ENCODE peak calls at places on chromosome 20, in five cellular contexts. One of them, this sample, is unnamed.

GRCh38 chr20:43751167-43752050 is 24.6 kb upstream of the GTSF1L start:
- DNase-seq in foreskin fibroblast: peak; percentile 81
- DNase-seq in CD4-positive, alpha-beta T cell: no peak
- DNase-seq in cardiac muscle cell: peak; percentile 71
- DNase-seq in psoas muscle: no peak
- DNase-seq in this sample: no peak

GRCh38 chr20:57791946-57792328 is 82.1 kb upstream of the PMEPA1 start:
- DNase-seq in foreskin fibroblast: no peak
- DNase-seq in CD4-positive, alpha-beta T cell: no peak
- DNase-seq in psoas muscle: no peak
- DNase-seq in cardiac muscle cell: no peak
- DNase-seq in this sample: no peak

GRCh38 chr20:59047938-59048680 is 5.5 kb upstream of the PRELID3B start:
- DNase-seq in cardiac muscle cell: peak; percentile 69
- DNase-seq in CD4-positive, alpha-beta T cell: no peak
- DNase-seq in foreskin fibroblast: no peak
- DNase-seq in psoas muscle: no peak
- DNase-seq in this sample: no peak

GRCh38 chr20:24785141-24785924 is 163.7 kb upstream of the CST7 start:
- DNase-seq in psoas muscle: no peak
- DNase-seq in foreskin fibroblast: no peak
- DNase-seq in CD4-positive, alpha-beta T cell: no peak
- DNase-seq in cardiac muscle cell: peak; percentile 54
- DNase-seq in this sample: no peak

GRCh38 chr20:43022568-43022967 is 167.1 kb downstream of the PTPRT start:
- DNase-seq in foreskin fibroblast: no peak
- DNase-seq in psoas muscle: no peak
- DNase-seq in cardiac muscle cell: no peak
- DNase-seq in CD4-positive, alpha-beta T cell: no peak
- DNase-seq in this sample: no peak

GRCh38 chr20:42341654-42342053 is 723.5 kb upstream of the CHD6 start:
- DNase-seq in CD4-positive, alpha-beta T cell: no peak
- DNase-seq in psoas muscle: no peak
- DNase-seq in cardiac muscle cell: no peak
- DNase-seq in foreskin fibroblast: no peak
- DNase-seq in this sample: no peak

GRCh38 chr20:59575653-59576052 is 28.7 kb upstream of the PHACTR3 start:
- DNase-seq in CD4-positive, alpha-beta T cell: no peak
- DNase-seq in psoas muscle: no peak
- DNase-seq in cardiac muscle cell: no peak
- DNase-seq in foreskin fibroblast: no peak
- DNase-seq in this sample: no peak

GRCh38 chr20:25314497-25315417 is 66.9 kb downstream of the PYGB start:
- DNase-seq in CD4-positive, alpha-beta T cell: peak; percentile 12
- DNase-seq in cardiac muscle cell: no peak
- DNase-seq in psoas muscle: no peak
- DNase-seq in foreskin fibroblast: no peak
- DNase-seq in this sample: no peak

GRCh38 chr20:58393299-58393698 is 4.3 kb downstream of the VAPB start:
- DNase-seq in psoas muscle: no peak
- DNase-seq in cardiac muscle cell: peak; percentile 11
- DNase-seq in CD4-positive, alpha-beta T cell: no peak
- DNase-seq in foreskin fibroblast: peak; percentile 54
- DNase-seq in this sample: no peak

GRCh38 chr20:49393803-49394202 is 88.7 kb downstream of the KCNB1 start:
- DNase-seq in CD4-positive, alpha-beta T cell: no peak
- DNase-seq in foreskin fibroblast: no peak
- DNase-seq in cardiac muscle cell: no peak
- DNase-seq in psoas muscle: no peak
- DNase-seq in this sample: no peak

GRCh38 chr20:14744723-14745122 is 407.3 kb upstream of the FLRT3 start:
- DNase-seq in cardiac muscle cell: no peak
- DNase-seq in foreskin fibroblast: no peak
- DNase-seq in CD4-positive, alpha-beta T cell: no peak
- DNase-seq in psoas muscle: no peak
- DNase-seq in this sample: no peak

GRCh38 chr20:3121271-3121911 is 36.9 kb upstream of the AVP start:
- DNase-seq in psoas muscle: no peak
- DNase-seq in foreskin fibroblast: no peak
- DNase-seq in cardiac muscle cell: no peak
- DNase-seq in CD4-positive, alpha-beta T cell: peak; percentile 45
- DNase-seq in this sample: no peak

GRCh38 chr20:14951707-14952106 is 614.3 kb upstream of the FLRT3 start:
- DNase-seq in psoas muscle: no peak
- DNase-seq in CD4-positive, alpha-beta T cell: no peak
- DNase-seq in foreskin fibroblast: peak; percentile 61
- DNase-seq in cardiac muscle cell: peak; percentile 21
- DNase-seq in this sample: no peak

GRCh38 chr20:43893930-43894329 is 20.7 kb upstream of the TOX2 start:
- DNase-seq in cardiac muscle cell: no peak
- DNase-seq in foreskin fibroblast: peak; percentile 30
- DNase-seq in CD4-positive, alpha-beta T cell: no peak
- DNase-seq in psoas muscle: no peak
- DNase-seq in this sample: no peak

GRCh38 chr20:32521780-32522524 is 63.2 kb downstream of the NOL4L start:
- DNase-seq in CD4-positive, alpha-beta T cell: peak; percentile 76
- DNase-seq in cardiac muscle cell: peak; percentile 72
- DNase-seq in psoas muscle: peak; percentile 45
- DNase-seq in foreskin fibroblast: peak; percentile 39
- DNase-seq in this sample: peak; percentile 87
- TF ChIP-seq CTCF in CD4-positive, alpha-beta T cell: peak; percentile 85
- TF ChIP-seq CTCF in cardiac muscle cell: peak; percentile 90
- TF ChIP-seq CTCF in psoas muscle: peak; percentile 79
- TF ChIP-seq CTCF in foreskin fibroblast: peak; percentile 87
- TF ChIP-seq CTCF in this sample: peak; percentile 63

GRCh38 chr20:63178445-63178818 is 37.5 kb downstream of the YTHDF1 start:
- DNase-seq in psoas muscle: no peak
- DNase-seq in cardiac muscle cell: no peak
- DNase-seq in foreskin fibroblast: no peak
- DNase-seq in CD4-positive, alpha-beta T cell: no peak
- DNase-seq in this sample: no peak

GRCh38 chr20:63179876-63180275 is 36.1 kb downstream of the YTHDF1 start:
- DNase-seq in foreskin fibroblast: no peak
- DNase-seq in cardiac muscle cell: no peak
- DNase-seq in CD4-positive, alpha-beta T cell: no peak
- DNase-seq in psoas muscle: no peak
- DNase-seq in this sample: no peak

GRCh38 chr20:63180541-63181185 is 35.3 kb downstream of the YTHDF1 start:
- DNase-seq in cardiac muscle cell: no peak
- DNase-seq in CD4-positive, alpha-beta T cell: no peak
- DNase-seq in psoas muscle: no peak
- DNase-seq in foreskin fibroblast: no peak
- DNase-seq in this sample: no peak

GRCh38 chr20:63177785-63178444 is 38.0 kb downstream of the YTHDF1 start:
- DNase-seq in cardiac muscle cell: no peak
- DNase-seq in foreskin fibroblast: peak; percentile 14
- DNase-seq in psoas muscle: no peak
- DNase-seq in CD4-positive, alpha-beta T cell: no peak
- DNase-seq in this sample: no peak

GRCh38 chr20:63178889-63179751 is 36.8 kb downstream of the YTHDF1 start:
- DNase-seq in CD4-positive, alpha-beta T cell: peak; percentile 72
- DNase-seq in psoas muscle: peak; percentile 29
- DNase-seq in foreskin fibroblast: peak; percentile 16
- DNase-seq in cardiac muscle cell: no peak
- DNase-seq in this sample: no peak
- TF ChIP-seq CTCF in CD4-positive, alpha-beta T cell: peak; percentile 68
- TF ChIP-seq CTCF in psoas muscle: peak; percentile 50
- TF ChIP-seq CTCF in foreskin fibroblast: peak; percentile 30
- TF ChIP-seq CTCF in cardiac muscle cell: peak; percentile 41
- TF ChIP-seq CTCF in this sample: no peak

GRCh38 chr20:62796699-62797491 is 622 bp downstream of the MRGBP start:
- DNase-seq in CD4-positive, alpha-beta T cell: no peak
- DNase-seq in cardiac muscle cell: no peak
- DNase-seq in psoas muscle: no peak
- DNase-seq in foreskin fibroblast: no peak
- DNase-seq in this sample: no peak

GRCh38 chr20:62792940-62793756 is 3.1 kb upstream of the MRGBP start:
- DNase-seq in psoas muscle: no peak
- DNase-seq in foreskin fibroblast: no peak
- DNase-seq in cardiac muscle cell: no peak
- DNase-seq in CD4-positive, alpha-beta T cell: no peak
- DNase-seq in this sample: no peak

GRCh38 chr20:62793757-62794006 is 2.6 kb upstream of the MRGBP start:
- DNase-seq in CD4-positive, alpha-beta T cell: no peak
- DNase-seq in cardiac muscle cell: no peak
- DNase-seq in foreskin fibroblast: no peak
- DNase-seq in psoas muscle: no peak
- DNase-seq in this sample: no peak

GRCh38 chr20:62794007-62794724 is 2.1 kb upstream of the MRGBP start:
- DNase-seq in foreskin fibroblast: peak; percentile 96
- DNase-seq in psoas muscle: peak; percentile 97
- DNase-seq in cardiac muscle cell: peak; percentile 99
- DNase-seq in CD4-positive, alpha-beta T cell: peak; percentile 95
- DNase-seq in this sample: peak; percentile 95

DNA sequence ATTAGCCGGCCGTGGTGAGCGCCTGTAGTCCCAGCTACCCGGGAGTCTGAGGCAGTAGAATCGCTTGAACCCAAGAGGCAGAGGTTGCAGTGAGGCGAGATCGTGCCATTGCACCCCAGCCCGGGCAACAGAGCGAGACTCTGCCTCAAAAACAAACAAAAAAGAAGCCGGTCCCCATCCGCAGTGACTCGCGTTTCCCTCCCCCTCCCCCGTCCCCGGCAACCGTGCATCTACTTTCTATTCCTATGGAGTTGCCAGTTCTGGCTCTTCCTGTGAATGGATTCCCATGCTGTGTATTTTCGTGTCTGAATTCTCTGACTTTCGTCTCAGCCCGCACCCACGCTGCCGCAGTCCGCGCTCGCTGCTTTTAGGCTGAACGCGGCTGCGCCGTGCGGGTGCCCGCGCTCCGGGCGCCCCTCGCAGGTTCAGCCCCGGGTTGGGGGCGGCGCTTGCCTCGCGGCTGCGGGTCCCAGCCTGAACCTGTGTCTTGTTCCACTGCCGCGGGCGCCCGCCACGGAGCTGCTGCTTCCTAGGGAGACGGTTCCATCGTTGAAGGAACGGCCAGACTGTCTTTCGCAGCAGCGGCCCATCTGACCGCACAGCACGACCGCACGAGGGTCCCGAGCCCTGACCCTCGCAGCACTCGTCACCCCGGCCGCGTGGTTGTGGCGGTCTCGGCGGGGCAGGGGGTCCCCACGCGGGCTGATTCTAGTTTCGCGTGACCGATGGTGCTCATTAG is 1.1 kb upstream of the MRGBP start:
- DNase-seq in CD4-positive, alpha-beta T cell: peak; percentile 75
- DNase-seq in psoas muscle: peak; percentile 60
- DNase-seq in foreskin fibroblast: peak; percentile 46
- DNase-seq in cardiac muscle cell: peak; percentile 56
- DNase-seq in this sample: peak; percentile 64
- TF ChIP-seq CTCF in CD4-positive, alpha-beta T cell: no peak
- TF ChIP-seq CTCF in psoas muscle: no peak
- TF ChIP-seq CTCF in foreskin fibroblast: no peak
- TF ChIP-seq CTCF in cardiac muscle cell: no peak
- TF ChIP-seq CTCF in this sample: no peak

GRCh38 chr20:37530696-37531095 is 3.0 kb upstream of the BLCAP start:
- DNase-seq in psoas muscle: no peak
- DNase-seq in cardiac muscle cell: no peak
- DNase-seq in CD4-positive, alpha-beta T cell: no peak
- DNase-seq in foreskin fibroblast: no peak
- DNase-seq in this sample: no peak

GRCh38 chr20:37527638-37528441 is at the start of gene BLCAP:
- DNase-seq in CD4-positive, alpha-beta T cell: peak; percentile 92
- DNase-seq in foreskin fibroblast: peak; percentile 75
- DNase-seq in psoas muscle: peak; percentile 93
- DNase-seq in cardiac muscle cell: peak; percentile 89
- DNase-seq in this sample: peak; percentile 81

GRCh38 chr20:37529968-37530600 is 2.4 kb upstream of the BLCAP start:
- DNase-seq in foreskin fibroblast: no peak
- DNase-seq in CD4-positive, alpha-beta T cell: no peak
- DNase-seq in cardiac muscle cell: no peak
- DNase-seq in psoas muscle: no peak
- DNase-seq in this sample: no peak

GRCh38 chr20:37528442-37529213 is 952 bp upstream of the BLCAP start:
- DNase-seq in CD4-positive, alpha-beta T cell: no peak
- DNase-seq in psoas muscle: no peak
- DNase-seq in foreskin fibroblast: no peak
- DNase-seq in cardiac muscle cell: no peak
- DNase-seq in this sample: no peak

DNA sequence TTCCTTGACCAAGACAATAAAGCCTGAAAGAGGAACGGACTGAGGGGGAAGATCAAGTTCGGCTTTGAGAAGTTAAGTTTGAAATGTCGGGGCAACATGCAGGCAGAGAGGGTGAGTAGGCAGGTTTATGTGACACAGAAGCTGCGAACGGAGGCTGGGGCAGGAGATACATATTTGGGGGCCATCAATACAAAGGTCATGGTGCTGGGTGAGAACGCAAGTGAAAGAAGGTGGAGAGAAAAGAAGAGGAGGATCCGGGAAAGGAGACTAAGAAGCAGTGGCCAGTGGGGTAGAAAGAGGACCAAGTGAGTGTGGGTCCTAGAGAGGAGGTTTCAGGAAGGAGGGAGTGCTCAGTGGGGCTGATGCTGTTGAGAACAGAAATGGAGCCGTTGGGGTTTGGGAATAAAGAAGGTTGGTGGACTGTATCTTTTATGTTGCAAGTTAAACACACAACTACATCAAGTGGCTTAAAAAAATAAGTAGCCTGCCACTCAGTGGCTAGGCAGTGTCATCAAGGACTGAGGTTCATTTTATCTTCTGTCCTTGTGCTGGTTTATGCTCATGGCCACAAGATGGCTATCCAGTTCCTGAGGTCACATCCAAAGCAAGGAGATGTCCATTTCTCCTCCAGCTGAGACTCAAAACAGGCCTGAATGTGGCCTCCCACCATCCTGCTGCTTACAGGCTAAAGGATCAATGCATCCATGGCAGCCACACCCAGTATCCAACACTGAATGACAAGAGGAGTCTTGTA is 1.7 kb upstream of the BLCAP start:
- DNase-seq in cardiac muscle cell: no peak
- DNase-seq in psoas muscle: no peak
- DNase-seq in foreskin fibroblast: no peak
- DNase-seq in CD4-positive, alpha-beta T cell: no peak
- DNase-seq in this sample: no peak
- TF ChIP-seq CTCF in cardiac muscle cell: no peak
- TF ChIP-seq CTCF in psoas muscle: no peak
- TF ChIP-seq CTCF in foreskin fibroblast: no peak
- TF ChIP-seq CTCF in CD4-positive, alpha-beta T cell: no peak
- TF ChIP-seq CTCF in this sample: no peak

DNA sequence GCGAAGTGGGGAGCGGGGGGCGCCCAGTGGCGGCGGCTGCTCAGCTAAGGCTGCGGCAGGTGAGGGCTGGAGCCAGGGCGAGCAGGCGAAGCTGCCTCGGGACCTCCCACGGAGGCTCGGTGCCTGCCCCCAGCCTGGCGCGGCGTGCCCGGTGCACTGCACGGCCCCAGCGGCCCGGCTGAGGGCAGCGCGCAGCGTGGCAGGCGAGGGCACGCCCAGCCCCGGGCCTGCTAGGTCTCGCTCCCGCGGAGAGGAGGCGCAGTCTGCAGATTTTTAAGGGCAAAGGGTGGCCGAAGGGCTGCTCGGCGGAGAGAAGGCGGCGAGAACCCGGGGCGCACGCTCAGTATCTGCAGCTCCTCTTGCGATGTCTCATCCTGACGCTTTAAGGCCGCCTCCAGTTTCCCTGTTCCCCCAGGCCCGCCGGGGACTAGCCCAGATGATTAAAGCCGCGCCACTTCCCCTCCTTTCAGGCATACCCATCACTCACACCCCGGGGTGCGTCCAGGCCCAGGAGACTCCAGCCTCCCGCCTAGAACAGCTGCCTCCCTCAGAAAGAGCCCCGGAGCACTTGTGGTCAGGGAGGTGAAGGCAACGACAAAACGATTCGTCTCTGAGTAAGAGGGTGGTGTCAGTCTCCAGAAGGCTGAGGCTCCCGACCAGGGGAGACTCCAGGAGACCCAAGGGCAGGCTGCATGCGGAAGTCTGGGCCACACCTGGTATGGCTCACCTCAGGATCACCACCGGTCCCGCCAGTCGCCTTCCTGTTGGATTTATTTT is at the start of gene FERMT1:
- DNase-seq in cardiac muscle cell: peak; percentile 78
- DNase-seq in foreskin fibroblast: peak; percentile 64
- DNase-seq in psoas muscle: peak; percentile 50
- DNase-seq in CD4-positive, alpha-beta T cell: no peak
- DNase-seq in this sample: peak; percentile 51
- TF ChIP-seq CTCF in cardiac muscle cell: peak; percentile 31
- TF ChIP-seq CTCF in foreskin fibroblast: no peak
- TF ChIP-seq CTCF in psoas muscle: no peak
- TF ChIP-seq CTCF in CD4-positive, alpha-beta T cell: no peak
- TF ChIP-seq CTCF in this sample: no peak